ENCODE peak calls at places on chromosomes 13 and 19, in five cellular contexts. Z is B cell; X is foreskin keratinocyte; Q is CD4-positive, alpha-beta T cell; B is PC-3. G is an unnamed sample.

GRCh38 chr13:80881495-80882482 is 540.9 kb upstream of the SPRY2 start:
- DNase-seq in Z (no peak), Q (no peak), B (peak), X (peak), G (no peak)

GRCh38 chr13:110965038-110965754 is 50.3 kb upstream of the ANKRD10 start:
- DNase-seq in B (peak), X (peak), Q (no peak), Z (no peak), G (no peak)

GRCh38 chr13:107864543-107865460 is 350.5 kb downstream of the LIG4 start:
- DNase-seq in B (peak), Z (no peak), X (no peak), Q (no peak), G (no peak)

GRCh38 chr13:29935309-29935981 is 85.0 kb upstream of the UBL3 start:
- DNase-seq in X (no peak), B (no peak), Z (peak), Q (peak), G (peak)

GRCh38 chr19:38683393-38684077 is 36.1 kb downstream of the ACTN4 start:
- DNase-seq in X (peak), Z (no peak), B (peak), Q (peak), G (peak)

GRCh38 chr19:46704379-46705076 is 12.4 kb downstream of the PRKD2 start:
- DNase-seq in B (peak), Q (peak), X (no peak), Z (peak), G (peak)

GRCh38 chr13:100363351-100363750 is 225.2 kb downstream of the GGACT start:
- DNase-seq in Q (no peak), X (no peak), B (no peak), Z (no peak), G (no peak)

GRCh38 chr13:33057019-33057785 is 41.0 kb downstream of the KL start:
- DNase-seq in B (peak), Z (no peak), Q (no peak), X (no peak), G (no peak)

GRCh38 chr13:33743438-33744368 is 74.2 kb upstream of the RFC3 start:
- DNase-seq in X (no peak), Z (no peak), B (no peak), Q (no peak), G (no peak)

GRCh38 chr13:40187836-40188591 is 478.4 kb downstream of the FOXO1 start:
- DNase-seq in X (no peak), Z (no peak), B (no peak), Q (peak), G (no peak)

GRCh38 chr13:38391341-38391740 is 41.7 kb downstream of the UFM1 start:
- DNase-seq in X (no peak), Z (no peak), B (no peak), Q (no peak), G (no peak)

GRCh38 chr13:41848435-41849255 is 112.3 kb downstream of the VWA8 start:
- DNase-seq in Z (no peak), Q (no peak), X (no peak), B (no peak), G (no peak)

GRCh38 chr13:44273216-44273615 is 100.4 kb upstream of the SERP2 start:
- DNase-seq in X (no peak), B (no peak), Q (no peak), Z (no peak), G (no peak)

GRCh38 chr19:39971380-39971841 is 446 bp downstream of the PSMC4 start:
- DNase-seq in X (no peak), Q (no peak), Z (no peak), B (no peak), G (no peak)

GRCh38 chr13:46071590-46072249 is 19.2 kb upstream of the ZC3H13 start:
- DNase-seq in Q (no peak), Z (no peak), B (no peak), X (no peak), G (no peak)
- TF ChIP-seq CTCF in Q (no peak), Z (no peak), B (no peak), X (no peak), G (no peak)

DNA sequence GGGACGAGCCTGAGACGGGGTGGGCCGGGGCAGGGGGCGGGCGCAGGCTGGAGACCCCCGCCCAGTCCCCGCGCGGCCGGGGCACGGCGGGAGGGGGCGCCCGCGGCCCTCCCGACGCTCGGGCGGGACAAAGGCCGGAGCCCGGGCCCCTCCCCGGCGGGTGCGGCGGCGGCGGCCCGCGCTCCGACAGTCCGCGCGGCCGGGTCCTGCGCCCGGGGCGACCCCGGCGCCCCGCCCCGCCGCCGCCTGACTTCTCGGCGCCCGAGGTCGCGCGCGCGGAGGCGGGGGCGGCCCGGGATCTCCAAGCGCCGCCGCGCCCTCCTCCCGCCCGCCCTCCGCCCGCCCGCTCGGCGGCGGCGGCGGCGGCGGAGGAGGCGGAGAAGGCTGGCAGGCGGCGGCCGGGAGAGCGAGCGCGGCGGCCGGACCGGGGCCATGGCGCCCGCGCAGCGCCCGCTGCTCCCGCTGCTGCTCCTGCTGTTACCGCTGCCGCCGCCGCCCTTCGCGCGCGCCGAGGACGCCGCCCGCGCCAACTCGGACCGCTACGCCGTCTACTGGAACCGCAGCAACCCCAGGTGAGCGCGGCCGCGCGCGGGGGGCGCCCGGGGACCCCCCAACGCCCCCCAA is at the start of gene EFNA2:
- DNase-seq in Q (no peak), B (no peak), X (no peak), Z (peak), G (no peak)
- TF ChIP-seq CTCF in Q (no peak), B (no peak), X (no peak), Z (no peak), G (no peak)

GRCh38 chr19:49570997-49571676 is 9.2 kb downstream of the NOSIP start:
- DNase-seq in Z (no peak), X (no peak), Q (no peak), B (peak), G (no peak)
- TF ChIP-seq CTCF in Z (no peak), X (peak), Q (peak), B (peak), G (no peak)

DNA sequence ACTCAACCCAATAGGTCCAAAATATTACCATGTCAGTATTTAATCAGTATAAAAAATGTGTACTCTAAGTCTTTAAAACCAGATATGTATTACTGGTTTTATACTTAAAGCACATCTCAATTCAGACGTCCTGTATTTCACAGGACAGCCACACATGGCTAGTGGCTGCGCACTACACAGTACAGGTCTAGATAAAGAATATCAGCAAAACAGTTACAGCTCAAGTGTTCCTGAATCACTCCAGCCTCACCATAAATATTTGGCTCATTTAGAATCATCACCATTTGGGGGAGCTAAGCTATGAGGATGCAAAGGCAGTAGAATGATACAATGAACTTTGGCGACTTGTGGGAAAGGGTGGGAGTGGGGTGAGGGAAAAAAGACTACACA is 89.0 kb downstream of the DOCK9 start:
- DNase-seq in Q (no peak), B (no peak), X (no peak), Z (no peak), G (no peak)
- TF ChIP-seq CTCF in Q (no peak), B (no peak), X (no peak), Z (no peak), G (no peak)

GRCh38 chr19:18385675-18386542 is at the start of gene GDF15:
- DNase-seq in Q (no peak), B (peak), X (no peak), Z (no peak), G (no peak)
- TF ChIP-seq CTCF in Q (no peak), B (peak), X (peak), Z (peak), G (peak)

DNA sequence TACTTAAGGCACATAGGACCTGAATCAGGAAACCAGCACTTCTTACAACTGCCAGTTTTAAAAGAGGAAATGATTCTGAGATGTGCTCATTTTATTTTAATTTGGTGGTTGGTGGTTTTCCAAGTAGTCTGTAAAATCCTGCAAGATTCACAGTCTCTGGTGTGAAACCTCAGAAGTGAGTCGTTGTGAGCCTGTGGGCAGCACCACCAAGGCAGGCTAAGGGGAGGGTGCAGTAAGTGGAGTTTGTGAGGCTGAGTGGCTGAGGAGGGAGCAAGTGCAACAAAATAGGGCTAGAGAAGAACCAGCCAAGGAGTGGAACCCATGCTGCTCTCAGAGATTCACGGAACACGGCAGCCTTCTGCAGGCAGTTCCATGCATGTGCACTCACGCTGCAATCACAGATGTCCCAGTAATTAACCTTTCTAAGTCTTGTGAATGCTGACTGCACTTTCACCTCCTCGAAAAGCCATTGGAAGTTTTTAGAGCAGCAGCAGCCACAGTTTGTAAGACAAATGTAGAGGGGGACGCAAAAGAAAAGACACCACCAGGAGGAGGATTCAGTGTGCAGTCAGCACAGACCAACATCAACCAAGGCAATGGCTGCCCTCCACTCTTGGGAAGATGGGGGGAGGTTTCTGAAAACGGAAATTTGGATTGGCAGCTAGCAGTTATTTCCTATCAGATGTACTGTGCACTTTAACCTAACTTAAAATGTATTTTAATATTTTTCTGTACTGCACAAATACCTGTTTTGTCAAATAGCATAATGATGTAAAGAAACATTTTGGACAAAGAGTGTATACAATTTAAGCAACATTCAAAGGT is 44.9 kb downstream of the ESD start:
- DNase-seq in B (no peak), Q (peak), Z (peak), X (no peak), G (peak)
- TF ChIP-seq CTCF in B (no peak), Q (no peak), Z (no peak), X (no peak), G (no peak)

DNA sequence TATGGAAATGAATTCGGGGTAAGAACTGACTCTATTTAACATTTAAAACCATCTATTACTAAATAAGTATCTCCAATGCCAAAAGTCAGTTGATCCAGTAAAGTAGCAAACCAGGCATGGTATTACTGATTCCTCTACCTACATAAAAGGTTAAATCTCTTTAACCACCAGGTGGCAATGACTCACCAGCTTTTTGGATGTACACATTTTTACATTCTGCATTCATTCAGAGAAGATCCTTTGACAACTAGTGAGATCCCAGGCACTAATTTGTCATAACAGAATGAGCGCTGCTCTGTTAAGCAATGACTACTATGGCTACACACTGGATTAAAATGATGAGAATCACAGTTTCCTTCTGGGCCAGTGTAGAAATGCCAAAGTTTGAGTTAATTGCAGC is 329.8 kb upstream of the GPC6 start:
- DNase-seq in Z (no peak), B (peak), Q (no peak), X (peak), G (no peak)
- TF ChIP-seq CTCF in Z (no peak), B (peak), Q (no peak), X (peak), G (no peak)

DNA sequence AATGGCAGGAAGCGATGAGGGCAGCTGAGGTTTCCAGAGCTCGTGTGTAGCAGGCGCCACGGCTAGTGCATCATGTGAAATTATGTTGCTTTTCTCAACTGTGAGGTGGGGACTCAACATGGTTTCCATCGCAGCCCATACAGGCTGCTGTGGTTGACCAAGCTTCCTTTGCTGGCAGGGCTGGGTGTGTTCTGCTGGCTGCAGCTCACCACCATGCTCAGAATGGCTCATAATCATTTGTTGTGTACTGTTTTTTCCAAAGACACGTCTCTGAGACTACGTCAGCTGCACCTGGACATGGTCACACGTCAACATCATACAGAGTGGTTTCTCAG is 16.1 kb upstream of the RASA3 start:
- DNase-seq in Z (peak), B (no peak), Q (peak), X (no peak), G (peak)
- TF ChIP-seq CTCF in Z (no peak), B (no peak), Q (no peak), X (no peak), G (no peak)

DNA sequence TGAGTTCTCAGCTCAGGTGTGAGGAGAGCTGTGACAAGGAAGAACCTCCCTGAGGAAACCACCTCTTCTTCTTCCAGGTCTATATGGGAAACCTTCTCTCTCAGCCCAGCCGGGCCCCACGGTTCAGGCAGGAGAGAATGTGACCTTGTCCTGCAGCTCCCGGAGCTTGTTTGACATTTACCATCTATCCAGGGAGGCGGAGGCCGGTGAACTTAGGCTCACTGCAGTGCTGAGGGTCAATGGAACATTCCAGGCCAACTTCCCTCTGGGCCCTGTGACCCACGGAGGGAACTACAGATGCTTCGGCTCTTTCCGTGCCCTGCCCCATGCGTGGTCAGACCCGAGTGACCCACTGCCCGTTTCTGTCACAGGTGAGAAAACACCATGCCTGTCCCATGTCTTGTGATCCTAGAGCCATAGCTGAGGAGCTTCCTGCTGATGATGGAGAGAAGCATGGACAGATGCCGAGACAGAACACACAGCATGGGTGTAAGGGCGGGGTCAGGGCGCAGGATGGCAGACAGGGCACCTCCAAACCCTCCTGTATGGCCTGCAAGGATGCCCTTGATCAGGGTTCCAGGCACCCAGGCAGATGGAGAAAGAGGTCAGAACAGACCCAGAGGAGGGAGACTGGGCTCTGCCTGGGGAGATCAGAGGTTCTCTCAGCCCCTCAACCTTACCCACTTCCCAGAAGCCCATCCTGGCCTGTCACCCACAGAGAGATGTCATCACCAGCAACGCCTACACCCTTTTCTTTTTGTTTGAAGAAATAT is 5.4 kb downstream of the KIR3DL3 start:
- DNase-seq in Z (no peak), X (no peak), B (no peak), Q (no peak), G (no peak)
- TF ChIP-seq CTCF in Z (no peak), X (no peak), B (no peak), Q (no peak), G (no peak)

GRCh38 chr19:2097330-2098327 is 914 bp downstream of the IZUMO4 start:
- DNase-seq in X (no peak), Q (no peak), B (no peak), Z (peak), G (no peak)

GRCh38 chr19:2099937-2100718 is 3.4 kb downstream of the IZUMO4 start:
- DNase-seq in Z (no peak), X (no peak), B (no peak), Q (no peak), G (no peak)

GRCh38 chr19:2099054-2099501 is 2.4 kb downstream of the IZUMO4 start:
- DNase-seq in Q (no peak), X (no peak), B (no peak), Z (no peak), G (no peak)

GRCh38 chr19:2095338-2095938 is 688 bp downstream of the MOB3A start:
- DNase-seq in X (no peak), Q (no peak), B (no peak), Z (no peak), G (no peak)

GRCh38 chr19:2096543-2097329 is at the start of gene IZUMO4:
- DNase-seq in B (peak), Z (peak), X (peak), Q (peak), G (peak)
- TF ChIP-seq CTCF in B (peak), Z (peak), X (peak), Q (peak), G (peak)

G was measured in natural killer cell.